ENCODE peak calls at places on chromosomes 3 and 15, in four cellular contexts. P is heart left ventricle, M is substantia nigra, G is EH. X is an unnamed sample.
A peak's percentile ranks its signal among the peaks of the same experiment; 100 is the strongest.

GRCh38 chr3:27326949-27327582 is 42.1 kb downstream of the NEK10 start:
- DNase-seq in M (no peak), G (no peak), P (no peak), X (no peak)

GRCh38 chr15:39868396-39868795 is 51.7 kb downstream of the GPR176 start:
- DNase-seq in G (peak; percentile 59), P (no peak), M (no peak), X (no peak)

GRCh38 chr3:182967218-182968204 is 12.8 kb downstream of the DCUN1D1 start:
- DNase-seq in G (peak; percentile 15), P (no peak), M (no peak), X (no peak)

GRCh38 chr3:42685363-42685881 is at the start of gene KLHL40:
- DNase-seq in M (no peak), P (no peak), G (no peak), X (no peak)

GRCh38 chr15:101615986-101616848 is 36.0 kb downstream of the TM2D3 start:
- DNase-seq in G (peak; percentile 86), P (peak; percentile 87), M (no peak), X (peak; percentile 5)

GRCh38 chr3:67853520-67853919 is 199.1 kb upstream of the SUCLG2 start:
- DNase-seq in G (no peak), P (no peak), M (no peak), X (no peak)

GRCh38 chr3:11323827-11324226 is 51.6 kb downstream of the ATG7 start:
- DNase-seq in M (no peak), P (no peak), G (no peak), X (no peak)

GRCh38 chr15:100732359-100733055 is 130.1 kb downstream of the ASB7 start:
- DNase-seq in P (no peak), G (peak; percentile 75), M (no peak), X (no peak)

GRCh38 chr3:149971403-149972075 is 844 bp upstream of the PFN2 start:
- DNase-seq in P (peak; percentile 68), M (peak; percentile 55), G (peak; percentile 78), X (peak; percentile 62)

GRCh38 chr15:41546846-41547786 is 3.1 kb upstream of the RPAP1 start:
- DNase-seq in G (peak; percentile 85), P (no peak), M (no peak), X (no peak)

GRCh38 chr3:101325393-101326134 is 5.2 kb upstream of the IMPG2 start:
- DNase-seq in P (no peak), M (no peak), G (no peak), X (no peak)